ENCODE peak calls at places on chromosomes 5 and 9, in eight cellular contexts. T is BE2C, L is GM10248, V is gastrocnemius medialis, C is uterus, X is A673, M is D721Med, H is IMR-90. D is an unnamed sample.

GRCh38 chr5:171724771-171725609 is 60.6 kb upstream of the SMIM23 start:
- DNase-seq in T (no peak), L (no peak), V (no peak), C (no peak), X (no peak), M (no peak), H (no peak), D (no peak)

GRCh38 chr5:178113141-178113787 is at the start of gene N4BP3:
- DNase-seq in T (peak), L (peak), V (no peak), C (no peak), X (peak), M (peak), H (peak), D (peak)

GRCh38 chr9:77885104-77885672 is 146.4 kb downstream of the GNAQ start:
- DNase-seq in T (no peak), L (no peak), V (no peak), C (no peak), X (no peak), M (no peak), H (no peak), D (no peak)

GRCh38 chr9:109182940-109183798 is 16.1 kb upstream of the FRRS1L start:
- DNase-seq in T (peak), L (peak), V (no peak), C (no peak), X (peak), M (no peak), H (peak), D (peak)

GRCh38 chr9:1771094-1771493 is 244.1 kb upstream of the SMARCA2 start:
- DNase-seq in T (no peak), L (no peak), V (no peak), C (no peak), X (no peak), M (no peak), H (no peak), D (no peak)

GRCh38 chr9:10633785-10634184 is 21.0 kb upstream of the PTPRD start:
- DNase-seq in T (no peak), L (no peak), V (no peak), C (no peak), X (no peak), M (no peak), H (no peak), D (no peak)

GRCh38 chr5:74526111-74526510 is 114.4 kb downstream of the ENC1 start:
- DNase-seq in T (no peak), L (no peak), V (no peak), C (no peak), X (no peak), M (no peak), H (no peak), D (no peak)

GRCh38 chr9:89940625-89941024 is 335.8 kb downstream of the GADD45G start:
- DNase-seq in T (no peak), L (no peak), V (no peak), C (no peak), X (no peak), M (no peak), H (peak), D (no peak)

GRCh38 chr5:16886793-16887345 is 49.2 kb downstream of the MYO10 start:
- DNase-seq in T (no peak), L (no peak), V (no peak), C (no peak), X (no peak), M (no peak), H (no peak), D (no peak)

GRCh38 chr5:151142933-151143332 is 14.6 kb downstream of the ANXA6 start:
- DNase-seq in T (no peak), L (no peak), V (no peak), C (no peak), X (no peak), M (no peak), H (no peak), D (no peak)

GRCh38 chr5:10491673-10492026 is 50.0 kb downstream of the ROPN1L start:
- DNase-seq in T (no peak), L (no peak), V (no peak), C (no peak), X (no peak), M (no peak), H (no peak), D (no peak)

GRCh38 chr5:139650689-139651501 is 2.7 kb downstream of the CXXC5 start:
- DNase-seq in T (peak), L (no peak), V (peak), C (no peak), X (no peak), M (no peak), H (no peak), D (no peak)

GRCh38 chr5:44364097-44364496 is 25.1 kb downstream of the FGF10 start:
- DNase-seq in T (no peak), L (no peak), V (no peak), C (no peak), X (no peak), M (no peak), H (no peak), D (no peak)

GRCh38 chr5:127595484-127596368 is 53.2 kb upstream of the CTXN3 start:
- DNase-seq in T (no peak), L (no peak), V (no peak), C (no peak), X (no peak), M (no peak), H (no peak), D (no peak)

GRCh38 chr9:128081052-128081451 is 13.0 kb downstream of the SLC25A25 start:
- DNase-seq in T (peak), L (no peak), V (peak), C (peak), X (no peak), M (no peak), H (peak), D (no peak)

GRCh38 chr5:93654676-93655075 is 71.7 kb downstream of the NR2F1 start:
- DNase-seq in T (no peak), L (no peak), V (no peak), C (no peak), X (no peak), M (no peak), H (peak), D (no peak)

GRCh38 chr5:38598994-38599611 is 42.7 kb upstream of the LIFR start:
- DNase-seq in T (no peak), L (no peak), V (no peak), C (no peak), X (peak), M (no peak), H (peak), D (no peak)

GRCh38 chr5:149730620-149731331 is 666 bp downstream of the PPARGC1B start:
- DNase-seq in T (peak), L (peak), V (peak), C (peak), X (peak), M (no peak), H (no peak), D (peak)

GRCh38 chr5:148632978-148633377 is 21.3 kb downstream of the HTR4 start:
- DNase-seq in T (no peak), L (no peak), V (no peak), C (no peak), X (no peak), M (no peak), H (no peak), D (no peak)

GRCh38 chr9:33943389-33943788 is 105.3 kb downstream of the UBAP2 start:
- DNase-seq in T (no peak), L (no peak), V (no peak), C (no peak), X (no peak), M (no peak), H (no peak), D (no peak)

GRCh38 chr9:88390371-88390990 is 2.2 kb downstream of the SPIN1 start:
- DNase-seq in T (no peak), L (no peak), V (no peak), C (no peak), X (no peak), M (no peak), H (peak), D (no peak)

GRCh38 chr5:14063691-14064090 is 79.5 kb upstream of the TRIO start:
- DNase-seq in T (no peak), L (no peak), V (no peak), C (no peak), X (no peak), M (no peak), H (no peak), D (no peak)

GRCh38 chr5:54571462-54571861 is 53.9 kb downstream of the SNX18 start:
- DNase-seq in T (no peak), L (no peak), V (no peak), C (no peak), X (no peak), M (no peak), H (no peak), D (no peak)

GRCh38 chr5:112923988-112924387 is 2.0 kb upstream of the REEP5 start:
- DNase-seq in T (no peak), L (no peak), V (no peak), C (no peak), X (no peak), M (no peak), H (no peak), D (no peak)

GRCh38 chr5:96807099-96807654 is 568 bp downstream of the ERAP1 start:
- DNase-seq in T (peak), L (peak), V (peak), C (peak), X (peak), M (no peak), H (peak), D (peak)

GRCh38 chr5:148401604-148402003 is 17.8 kb downstream of the FBXO38 start:
- DNase-seq in T (no peak), L (no peak), V (no peak), C (no peak), X (peak), M (no peak), H (peak), D (no peak)

GRCh38 chr9:93659044-93659836 is 82.9 kb downstream of the PHF2 start:
- DNase-seq in T (peak), L (no peak), V (peak), C (no peak), X (no peak), M (no peak), H (no peak), D (peak)

GRCh38 chr9:89544280-89544664 is 46.4 kb upstream of the SEMA4D start:
- DNase-seq in T (no peak), L (no peak), V (no peak), C (no peak), X (no peak), M (no peak), H (no peak), D (no peak)

GRCh38 chr9:118034701-118035100 is 330.5 kb downstream of the TLR4 start:
- DNase-seq in T (no peak), L (no peak), V (no peak), C (no peak), X (no peak), M (no peak), H (no peak), D (no peak)

GRCh38 chr5:1874820-1875219 is 7.9 kb downstream of the IRX4 start:
- DNase-seq in T (no peak), L (no peak), V (no peak), C (no peak), X (peak), M (peak), H (no peak), D (peak)

GRCh38 chr9:129632460-129632859 is 6.5 kb downstream of the NTMT1 start:
- DNase-seq in T (no peak), L (no peak), V (peak), C (no peak), X (no peak), M (no peak), H (peak), D (no peak)

GRCh38 chr9:125506045-125506444 is 201.0 kb downstream of the MAPKAP1 start:
- DNase-seq in T (no peak), L (no peak), V (no peak), C (peak), X (no peak), M (no peak), H (no peak), D (no peak)

GRCh38 chr5:77649776-77650175 is 11.3 kb upstream of the OTP start:
- DNase-seq in T (no peak), L (no peak), V (no peak), C (no peak), X (no peak), M (no peak), H (no peak), D (no peak)

GRCh38 chr5:141430332-141431113 is at the start of gene PCDHGA12:
- DNase-seq in T (no peak), L (peak), V (peak), C (peak), X (peak), M (no peak), H (peak), D (no peak)

GRCh38 chr9:106769331-106769730 is 93.6 kb upstream of the ZNF462 start:
- DNase-seq in T (no peak), L (no peak), V (no peak), C (no peak), X (no peak), M (no peak), H (no peak), D (no peak)

GRCh38 chr5:132281856-132282614 is 12.2 kb upstream of the SLC22A4 start:
- DNase-seq in T (peak), L (no peak), V (no peak), C (no peak), X (no peak), M (no peak), H (no peak), D (no peak)

GRCh38 chr5:132277971-132278964 is 15.9 kb upstream of the SLC22A4 start:
- DNase-seq in T (no peak), L (no peak), V (no peak), C (no peak), X (no peak), M (no peak), H (no peak), D (no peak)

GRCh38 chr5:132279801-132280200 is 14.4 kb upstream of the SLC22A4 start:
- DNase-seq in T (no peak), L (no peak), V (no peak), C (no peak), X (no peak), M (no peak), H (no peak), D (no peak)

GRCh38 chr5:132280371-132281240 is 13.6 kb upstream of the SLC22A4 start:
- DNase-seq in T (no peak), L (no peak), V (no peak), C (no peak), X (no peak), M (no peak), H (no peak), D (no peak)

GRCh38 chr5:132283423-132284043 is 10.7 kb upstream of the SLC22A4 start:
- DNase-seq in T (peak), L (no peak), V (no peak), C (peak), X (peak), M (no peak), H (peak), D (no peak)
- TF ChIP-seq CTCF in T (peak), L (no peak), V (no peak), C (no peak), X (peak), M (peak), H (peak), D (peak)

GRCh38 chr5:133421394-133421793 is 190.9 kb downstream of the FSTL4 start:
- DNase-seq in T (peak), L (peak), V (no peak), C (no peak), X (peak), M (no peak), H (no peak), D (peak)
- TF ChIP-seq CTCF in T (peak), L (peak), V (no peak), C (no peak), X (peak), M (peak), H (peak), D (peak)

DNA sequence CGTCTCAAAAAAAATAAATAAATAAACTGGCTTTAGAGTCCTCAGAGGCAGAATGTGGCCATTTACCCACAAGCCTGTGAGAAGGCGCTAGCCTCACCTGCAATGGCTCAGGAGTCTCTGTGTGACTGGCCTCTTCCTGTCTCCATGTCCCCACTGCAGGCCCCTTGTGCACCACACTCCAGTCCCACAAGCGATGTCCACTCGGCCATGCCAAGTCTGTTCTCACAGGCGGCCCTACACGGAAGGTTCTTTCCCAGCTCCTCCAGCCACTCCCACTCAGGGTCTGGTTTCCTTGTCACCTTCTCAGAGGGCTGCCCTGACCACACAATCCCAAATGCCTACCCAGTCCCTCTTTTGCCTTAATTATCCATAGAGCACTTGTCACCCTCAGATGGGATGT is 38.2 kb downstream of the POLR1E start:
- DNase-seq in T (no peak), L (no peak), V (no peak), C (no peak), X (no peak), M (no peak), H (no peak), D (no peak)
- TF ChIP-seq CTCF in T (no peak), L (no peak), V (no peak), C (no peak), X (no peak), M (no peak), H (no peak), D (no peak)

DNA sequence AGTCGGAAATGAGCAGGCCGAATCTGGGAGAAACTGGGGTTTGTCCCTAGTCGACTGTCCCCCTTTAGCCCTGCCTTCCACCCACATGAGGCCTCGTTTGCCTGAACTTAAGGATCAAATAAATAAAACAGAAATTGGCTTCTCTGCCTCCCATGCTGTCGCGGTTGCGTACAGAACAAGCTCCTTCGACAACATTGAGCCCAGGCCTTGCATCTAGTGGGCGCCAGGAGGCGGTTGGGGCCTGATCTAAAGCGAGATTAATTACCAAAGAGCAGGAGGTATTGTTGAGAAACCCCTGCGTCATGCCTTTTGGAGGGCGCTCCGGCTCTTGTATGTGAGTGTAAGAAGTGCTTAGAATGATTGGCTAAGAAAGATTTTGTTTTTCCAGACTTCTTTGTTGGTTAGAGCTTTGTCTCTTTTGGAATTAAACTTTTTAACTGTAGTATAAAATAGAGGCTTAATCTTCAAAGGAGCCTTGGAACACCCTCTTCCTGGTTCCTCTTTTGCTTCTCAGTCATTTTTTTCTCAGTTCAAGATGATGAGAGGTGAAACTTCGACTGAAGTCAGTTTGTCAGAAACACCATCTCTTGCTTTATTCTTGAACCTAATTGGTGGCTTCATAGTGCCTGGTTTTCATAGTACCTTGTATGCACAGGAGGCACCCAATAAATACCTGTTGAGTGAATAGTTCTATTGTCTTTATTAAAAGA is 828 bp downstream of the ATP6V0E1 start:
- DNase-seq in T (peak), L (peak), V (peak), C (peak), X (peak), M (peak), H (peak), D (peak)
- TF ChIP-seq CTCF in T (peak), L (peak), V (peak), C (no peak), X (peak), M (peak), H (peak), D (peak)

GRCh38 chr9:18863821-18864220 is 169.2 kb downstream of the SAXO1 start:
- DNase-seq in T (no peak), L (no peak), V (no peak), C (peak), X (no peak), M (no peak), H (no peak), D (no peak)

GRCh38 chr9:18857769-18858168 is 175.2 kb downstream of the SAXO1 start:
- DNase-seq in T (no peak), L (no peak), V (no peak), C (no peak), X (no peak), M (no peak), H (peak), D (no peak)

GRCh38 chr9:18865542-18865941 is 167.5 kb downstream of the SAXO1 start:
- DNase-seq in T (no peak), L (no peak), V (no peak), C (no peak), X (no peak), M (no peak), H (peak), D (no peak)

GRCh38 chr9:18864516-18864915 is 168.5 kb downstream of the SAXO1 start:
- DNase-seq in T (no peak), L (no peak), V (no peak), C (no peak), X (no peak), M (no peak), H (no peak), D (no peak)

GRCh38 chr9:18861599-18862546 is 171.1 kb downstream of the SAXO1 start:
- DNase-seq in T (no peak), L (no peak), V (peak), C (peak), X (no peak), M (no peak), H (peak), D (peak)
- TF ChIP-seq CTCF in T (no peak), L (no peak), V (no peak), C (peak), X (no peak), M (no peak), H (peak), D (no peak)

GRCh38 chr9:92293452-92294296 is at the start of gene IARS1:
- DNase-seq in T (peak), L (peak), V (peak), C (peak), X (peak), M (peak), H (peak), D (peak)
- TF ChIP-seq CTCF in T (peak), L (peak), V (no peak), C (peak), X (peak), M (peak), H (peak), D (no peak)

GRCh38 chr5:72584466-72584865 is 77.3 kb upstream of the ZNF366 start:
- DNase-seq in T (no peak), L (peak), V (no peak), C (no peak), X (no peak), M (no peak), H (no peak), D (no peak)
- TF ChIP-seq CTCF in T (peak), L (no peak), V (no peak), C (no peak), X (no peak), M (no peak), H (no peak), D (no peak)

DNA sequence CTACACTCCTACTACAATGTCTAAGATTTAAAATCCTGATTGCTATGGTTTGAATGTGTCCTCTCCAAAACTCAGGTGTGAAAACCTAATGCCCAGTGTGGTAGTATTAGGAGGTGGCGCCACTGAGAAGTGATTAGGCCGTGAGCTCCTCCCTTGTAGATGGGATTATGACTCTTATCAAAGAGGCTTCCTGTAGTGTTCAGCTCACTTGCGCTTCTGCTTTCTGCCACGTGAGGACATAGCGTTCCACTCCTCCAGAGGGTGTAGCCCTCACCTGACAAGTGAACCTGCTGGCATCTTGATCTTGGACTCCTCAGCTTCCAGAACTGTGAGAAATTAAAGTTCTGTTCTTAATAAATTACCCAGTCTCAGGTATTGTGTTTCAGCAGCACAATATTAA is 33.0 kb upstream of the WHRN start:
- DNase-seq in T (no peak), L (no peak), V (no peak), C (no peak), X (peak), M (no peak), H (no peak), D (no peak)
- TF ChIP-seq CTCF in T (no peak), L (peak), V (no peak), C (no peak), X (no peak), M (peak), H (no peak), D (no peak)

GRCh38 chr9:112520646-112521045 is 34.0 kb downstream of the KIAA1958 start:
- DNase-seq in T (no peak), L (no peak), V (no peak), C (no peak), X (no peak), M (no peak), H (no peak), D (no peak)
- TF ChIP-seq CTCF in T (no peak), L (no peak), V (no peak), C (no peak), X (no peak), M (no peak), H (no peak), D (no peak)

GRCh38 chr9:35726876-35727438 is 5.0 kb downstream of the TLN1 start:
- DNase-seq in T (no peak), L (no peak), V (no peak), C (peak), X (no peak), M (no peak), H (peak), D (no peak)
- TF ChIP-seq CTCF in T (no peak), L (peak), V (no peak), C (peak), X (no peak), M (no peak), H (peak), D (no peak)